ENCODE peak calls at places on chromosomes 11 and 22, in six cellular contexts. F is neural crest cell, H is MM.1S, W is hepatocyte, Q is psoas muscle, L is fibroblast of the aortic adventitia. I is an unnamed sample.

GRCh38 chr11:132943325-132943736 is 589.0 kb downstream of the OPCML start:
- DNase-seq in F (peak), H (no peak), W (no peak), Q (no peak), L (peak), I (no peak)

GRCh38 chr22:30460147-30460546 is 11.7 kb downstream of the SEC14L3 start:
- DNase-seq in F (no peak), H (no peak), W (no peak), Q (no peak), L (no peak), I (peak)

GRCh38 chr22:47476226-47476625 is 713.8 kb downstream of the TBC1D22A start:
- DNase-seq in F (no peak), H (no peak), W (no peak), Q (no peak), L (no peak), I (no peak)

GRCh38 chr11:72225411-72225951 is 914 bp downstream of the INPPL1 start:
- DNase-seq in F (no peak), H (no peak), W (peak), Q (no peak), L (no peak), I (no peak)

GRCh38 chr11:129894281-129895125 is 875 bp downstream of the NFRKB start:
- DNase-seq in F (no peak), H (peak), W (peak), Q (no peak), L (peak), I (no peak)

GRCh38 chr22:11605468-11605981 is 3922.5 kb upstream of the OR11H1 start:
- DNase-seq in F (no peak), H (no peak), W (no peak), Q (peak), L (no peak), I (no peak)

GRCh38 chr22:46010951-46011626 is 34.1 kb upstream of the WNT7B start:
- DNase-seq in F (no peak), H (no peak), W (no peak), Q (peak), L (no peak), I (no peak)

GRCh38 chr11:131094828-131095227 is 178.5 kb upstream of the SNX19 start:
- DNase-seq in F (no peak), H (no peak), W (no peak), Q (no peak), L (no peak), I (no peak)

GRCh38 chr11:62445314-62445740 is 26.5 kb downstream of the SCGB1A1 start:
- DNase-seq in F (no peak), H (no peak), W (no peak), Q (no peak), L (peak), I (peak)

GRCh38 chr11:67996051-67996450 is 7.8 kb downstream of the UNC93B1 start:
- DNase-seq in F (no peak), H (no peak), W (no peak), Q (peak), L (no peak), I (no peak)

GRCh38 chr11:119641991-119642745 is 86.8 kb downstream of the NECTIN1 start:
- DNase-seq in F (no peak), H (peak), W (no peak), Q (no peak), L (no peak), I (no peak)

GRCh38 chr11:64098318-64098831 is 62.6 kb downstream of the FLRT1 start:
- DNase-seq in F (no peak), H (no peak), W (no peak), Q (no peak), L (no peak), I (no peak)

GRCh38 chr11:16841481-16841880 is 103.0 kb downstream of the C11orf58 start:
- DNase-seq in F (no peak), H (no peak), W (no peak), Q (no peak), L (no peak), I (no peak)

GRCh38 chr11:107669893-107670601 is 41.8 kb downstream of the SLN start:
- DNase-seq in F (no peak), H (no peak), W (no peak), Q (no peak), L (no peak), I (no peak)

GRCh38 chr11:68750197-68750987 is 928 bp downstream of the TESMIN start:
- DNase-seq in F (peak), H (no peak), W (peak), Q (peak), L (no peak), I (no peak)

GRCh38 chr22:30270841-30271240 is 4.2 kb upstream of the OSM start:
- DNase-seq in F (no peak), H (no peak), W (no peak), Q (peak), L (peak), I (no peak)

GRCh38 chr11:22031791-22032190 is 161.1 kb upstream of the ANO5 start:
- DNase-seq in F (no peak), H (no peak), W (no peak), Q (no peak), L (no peak), I (no peak)

GRCh38 chr11:12508151-12508740 is 130.9 kb downstream of the PARVA start:
- DNase-seq in F (no peak), H (no peak), W (peak), Q (no peak), L (peak), I (no peak)

GRCh38 chr11:91871791-91872190 is 352.8 kb upstream of the FAT3 start:
- DNase-seq in F (no peak), H (no peak), W (no peak), Q (no peak), L (no peak), I (no peak)

GRCh38 chr22:21927174-21927823 is 25.3 kb downstream of the PPM1F start:
- DNase-seq in F (no peak), H (no peak), W (no peak), Q (no peak), L (no peak), I (no peak)

GRCh38 chr11:70207531-70208131 is 4.5 kb downstream of the FADD start:
- DNase-seq in F (no peak), H (no peak), W (no peak), Q (no peak), L (no peak), I (no peak)

GRCh38 chr11:61902313-61902712 is 11.0 kb upstream of the FADS3 start:
- DNase-seq in F (no peak), H (no peak), W (no peak), Q (no peak), L (no peak), I (no peak)

GRCh38 chr11:133793271-133793848 is 52.0 kb downstream of the SPATA19 start:
- DNase-seq in F (no peak), H (no peak), W (no peak), Q (no peak), L (no peak), I (no peak)

GRCh38 chr11:28619870-28620540 is 511.8 kb downstream of the METTL15 start:
- DNase-seq in F (no peak), H (no peak), W (no peak), Q (no peak), L (peak), I (no peak)

DNA sequence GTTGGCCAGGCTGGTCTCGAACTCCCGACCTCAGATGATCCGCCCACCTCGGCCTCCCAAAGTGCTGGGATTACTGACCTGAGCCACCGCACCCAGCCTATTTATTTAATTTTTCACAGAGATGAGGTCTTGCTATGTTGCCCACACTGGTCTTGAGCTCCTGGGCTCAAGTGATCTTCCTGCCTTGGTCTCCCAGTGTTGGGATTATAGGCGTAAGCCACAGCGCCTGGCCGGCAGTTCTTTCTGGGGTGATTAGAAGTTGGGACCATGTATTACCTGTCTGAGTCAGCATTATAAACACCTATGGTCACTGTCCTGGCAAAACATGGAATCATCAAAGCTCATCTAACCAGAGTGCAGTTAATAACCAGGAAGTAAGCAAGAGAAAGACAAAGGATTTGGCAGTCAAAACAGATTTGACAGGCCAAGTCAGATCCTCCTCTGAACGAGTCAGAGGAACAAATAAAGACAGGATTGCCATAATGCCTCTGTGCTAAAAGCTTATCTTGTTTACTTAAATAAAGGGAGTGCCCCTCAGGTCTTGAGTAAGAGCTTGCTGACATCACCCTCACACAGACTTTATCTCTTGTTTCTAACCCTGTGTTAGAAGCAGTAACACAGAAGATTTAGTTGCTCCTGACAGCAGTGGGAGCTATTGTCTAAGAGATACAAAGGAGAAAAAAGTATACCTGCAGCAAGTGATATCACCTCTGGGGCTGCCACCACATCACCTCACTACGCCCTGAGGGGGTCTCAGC is 3.7 kb downstream of the SERPIND1 start:
- DNase-seq in F (no peak), H (no peak), W (peak), Q (no peak), L (peak), I (no peak)
- TF ChIP-seq CTCF in F (no peak), H (no peak), W (peak), Q (no peak), L (peak), I (no peak)

GRCh38 chr11:20443596-20443995 is 56.1 kb downstream of the PRMT3 start:
- DNase-seq in F (no peak), H (peak), W (peak), Q (no peak), L (peak), I (no peak)
- TF ChIP-seq CTCF in F (peak), H (peak), W (peak), Q (no peak), L (peak), I (no peak)

GRCh38 chr11:39374963-39375698 is 2084.3 kb downstream of the LRRC4C start:
- DNase-seq in F (peak), H (peak), W (peak), Q (no peak), L (peak), I (no peak)
- TF ChIP-seq CTCF in F (peak), H (peak), W (peak), Q (peak), L (peak), I (no peak)

GRCh38 chr11:113540416-113541330 is 65.5 kb upstream of the DRD2 start:
- DNase-seq in F (no peak), H (no peak), W (no peak), Q (no peak), L (no peak), I (no peak)
- TF ChIP-seq CTCF in F (no peak), H (no peak), W (no peak), Q (no peak), L (no peak), I (no peak)

DNA sequence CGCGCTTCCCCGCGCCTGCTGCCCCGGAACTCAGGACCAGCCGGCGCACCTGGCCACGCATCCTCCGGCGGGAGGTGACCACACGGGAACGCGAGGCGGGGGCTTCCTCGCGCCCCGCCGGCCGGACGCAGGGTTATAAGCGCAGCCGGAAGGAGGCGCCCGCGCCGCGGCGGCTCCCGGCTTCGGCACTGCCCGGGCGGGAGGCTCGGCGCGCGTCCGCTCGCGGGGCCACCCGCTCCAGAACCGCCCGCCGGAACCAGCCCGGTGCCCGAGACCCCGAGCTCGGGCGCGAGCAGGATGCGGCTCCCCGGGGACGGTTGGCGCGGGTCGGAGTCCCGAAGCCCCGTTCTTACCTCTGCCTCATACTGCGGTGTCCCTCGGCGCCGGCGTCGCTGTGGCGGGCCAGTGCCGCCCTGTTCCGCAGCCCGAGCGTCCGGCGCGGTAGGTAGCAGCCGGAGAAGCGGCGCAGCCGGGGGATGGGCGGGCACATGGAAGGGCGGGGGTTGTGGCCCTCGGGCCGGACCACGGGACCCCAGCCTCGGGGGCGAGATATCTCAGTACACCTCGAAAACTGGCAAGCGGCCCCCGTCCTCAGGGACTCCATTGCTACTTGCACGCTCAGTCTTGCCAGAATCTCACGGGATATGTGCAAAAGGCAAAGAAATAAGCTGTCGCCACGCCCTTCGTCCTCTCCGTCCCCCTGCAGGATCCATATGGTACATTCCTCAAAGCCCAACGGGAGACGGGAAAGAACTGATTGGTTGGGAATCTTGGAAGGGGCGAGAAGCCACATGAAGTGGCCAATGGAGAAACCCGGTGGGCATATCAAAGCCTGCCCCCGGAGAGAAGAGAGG is 23.1 kb downstream of the MICAL3 start:
- DNase-seq in F (peak), H (peak), W (peak), Q (peak), L (peak), I (peak)
- TF ChIP-seq CTCF in F (peak), H (peak), W (peak), Q (peak), L (peak), I (peak)